ENCODE peak calls at places on chromosomes 2 and 18, in nine cellular contexts. A is H1, U is fibroblast of lung, M is left lung, S is psoas muscle, Y is heart right ventricle, C is MM.1S, W is NB4, N is upper lobe of left lung. R is an unnamed sample.

GRCh38 chr18:3246636-3247242 is 862 bp upstream of the MYL12A start:
- DNase-seq in A (no peak), U (no peak), M (no peak), S (peak; percentile 34), Y (peak; percentile 26), C (peak; percentile 27), W (no peak), N (no peak), R (no peak)

GRCh38 chr18:67232991-67233390 is 283.5 kb downstream of the DSEL start:
- DNase-seq in A (no peak), U (no peak), M (no peak), S (no peak), Y (no peak), C (no peak), W (no peak), N (no peak), R (no peak)

GRCh38 chr2:240060977-240061591 is 7.8 kb upstream of the OR6B3 start:
- DNase-seq in A (no peak), U (peak; percentile 66), M (no peak), S (no peak), Y (no peak), C (peak; percentile 61), W (peak; percentile 64), N (no peak), R (peak; percentile 29)

GRCh38 chr2:223062304-223062845 is 10.4 kb downstream of the KCNE4 start:
- DNase-seq in A (no peak), U (no peak), M (no peak), S (no peak), Y (no peak), C (no peak), W (no peak), N (no peak), R (no peak)

GRCh38 chr2:222882484-222882928 is 21.7 kb downstream of the ACSL3 start:
- DNase-seq in A (no peak), U (no peak), M (no peak), S (no peak), Y (no peak), C (no peak), W (no peak), N (no peak), R (no peak)

GRCh38 chr2:218029366-218030360 is 26.9 kb upstream of the TNS1 start:
- DNase-seq in A (peak; percentile 26), U (no peak), M (no peak), S (no peak), Y (no peak), C (no peak), W (no peak), N (no peak), R (no peak)

GRCh38 chr18:55328301-55328700 is 259.7 kb downstream of the TCF4 start:
- DNase-seq in A (no peak), U (peak; percentile 41), M (no peak), S (no peak), Y (no peak), C (no peak), W (no peak), N (no peak), R (no peak)

GRCh38 chr2:208254118-208254870 is 577 bp downstream of the IDH1 start:
- DNase-seq in A (peak; percentile 95), U (peak; percentile 89), M (peak; percentile 85), S (peak; percentile 85), Y (peak; percentile 88), C (peak; percentile 85), W (peak; percentile 95), N (peak; percentile 95), R (no peak)

DNA sequence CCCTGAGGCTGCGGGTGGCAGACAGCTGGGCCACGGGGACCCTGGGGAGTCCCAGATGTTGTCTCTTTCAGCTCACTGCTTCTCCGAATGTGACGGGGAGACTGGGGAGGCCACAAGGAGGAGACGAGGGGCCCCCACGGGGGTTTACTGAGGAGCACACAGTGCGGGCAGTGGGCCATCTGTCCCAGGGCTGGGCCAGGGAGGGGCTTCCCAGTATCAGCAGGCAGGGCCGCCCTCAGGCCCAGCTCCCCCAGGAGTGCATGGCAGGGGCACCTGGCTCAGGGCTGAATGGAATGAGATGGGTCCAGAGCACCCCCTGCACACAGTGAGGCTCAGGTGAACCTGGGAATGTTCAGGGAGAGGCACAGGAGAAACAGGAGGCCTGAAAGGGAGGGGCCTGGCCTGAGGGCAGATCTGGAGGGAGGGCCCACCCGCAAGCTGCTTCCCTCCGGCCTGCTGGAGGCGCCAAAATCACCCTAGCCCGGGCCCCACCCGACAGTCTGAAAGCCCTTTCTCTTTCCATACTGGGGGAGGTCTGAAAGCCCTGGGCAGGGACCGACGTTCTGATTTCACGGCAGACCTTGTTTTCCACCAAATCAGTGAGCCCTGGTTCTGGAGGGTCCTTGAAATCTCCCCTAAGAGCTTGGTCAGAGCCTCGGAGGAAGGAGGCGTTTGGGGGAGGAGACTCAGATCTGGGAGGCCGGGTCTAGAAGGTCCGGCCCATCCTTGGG is 35.5 kb upstream of the PTMA start:
- DNase-seq in A (peak; percentile 86), U (peak; percentile 60), M (peak; percentile 81), S (no peak), Y (peak; percentile 57), C (no peak), W (peak; percentile 65), N (peak; percentile 76), R (no peak)
- TF ChIP-seq CTCF in A (no peak), U (peak; percentile 43), M (no peak), S (no peak), Y (no peak), C (peak; percentile 9), W (peak; percentile 45), N (no peak), R (no peak)

GRCh38 chr2:113896791-113897190 is 6.9 kb downstream of the ACTR3 start:
- DNase-seq in A (no peak), U (no peak), M (no peak), S (no peak), Y (no peak), C (no peak), W (no peak), N (no peak), R (no peak)
- H3K4me3 ChIP-seq in A (no peak overlapping the region), U (no peak overlapping the region), M (no peak overlapping the region), S (no peak overlapping the region), Y (no peak overlapping the region), C (no peak overlapping the region), W (no peak overlapping the region), N (no peak overlapping the region), R (no peak overlapping the region)

DNA sequence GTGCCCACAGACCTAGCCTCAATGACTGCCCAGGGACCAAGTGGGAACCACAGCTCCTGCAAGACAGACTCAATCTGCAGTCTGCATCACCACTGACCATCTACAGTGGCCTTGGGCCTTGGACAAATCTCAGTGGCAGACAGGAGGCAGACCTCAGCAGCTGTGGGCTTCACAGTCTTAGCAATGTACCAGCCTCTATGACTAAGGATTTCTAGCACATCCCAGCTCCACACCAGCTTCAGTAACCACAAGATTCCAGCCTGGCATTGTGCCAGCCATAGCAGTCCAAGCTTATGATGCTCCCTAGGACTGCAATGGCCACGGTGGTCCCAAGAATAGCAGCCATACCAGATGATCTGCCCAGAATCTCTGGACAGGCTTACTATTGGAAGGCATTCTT is 19.6 kb upstream of the WDR75 start:
- DNase-seq in A (no peak), U (peak; percentile 83), M (no peak), S (no peak), Y (no peak), C (no peak), W (no peak), N (no peak), R (peak; percentile 46)
- TF ChIP-seq CTCF in A (no peak), U (peak; percentile 27), M (no peak), S (no peak), Y (no peak), C (no peak), W (no peak), N (no peak), R (peak; percentile 8)

GRCh38 chr18:53990485-53990884 is 234.0 kb downstream of the MBD2 start:
- DNase-seq in A (no peak), U (no peak), M (no peak), S (no peak), Y (no peak), C (no peak), W (no peak), N (no peak), R (no peak)
- H3K4me3 ChIP-seq in A (no peak overlapping the region), U (no peak overlapping the region), M (no peak overlapping the region), S (no peak overlapping the region), Y (no peak overlapping the region), C (no peak overlapping the region), W (no peak overlapping the region), N (no peak overlapping the region), R (no peak overlapping the region)